ENCODE peak calls at places on chromosomes 4 and X, in four cellular contexts. One of them, this sample, is unnamed.

GRCh38 chr4:42282081-42282901 is 115.0 kb upstream of the SHISA3 start:
- DNase-seq in GM10248: peak
- DNase-seq in pancreas: no peak
- DNase-seq in choroid plexus epithelial cell: peak
- DNase-seq in this sample: peak

GRCh38 chr4:85243857-85244256 is 231.1 kb upstream of the ARHGAP24 start:
- DNase-seq in GM10248: no peak
- DNase-seq in pancreas: no peak
- DNase-seq in choroid plexus epithelial cell: peak
- DNase-seq in this sample: no peak

GRCh38 chrX:48913605-48914366 is 2.3 kb upstream of the SLC35A2 start:
- DNase-seq in choroid plexus epithelial cell: no peak
- DNase-seq in GM10248: no peak
- DNase-seq in pancreas: no peak
- DNase-seq in this sample: no peak

GRCh38 chr4:25108556-25108955 is 51.7 kb downstream of the SEPSECS start:
- DNase-seq in choroid plexus epithelial cell: no peak
- DNase-seq in GM10248: peak
- DNase-seq in pancreas: no peak
- DNase-seq in this sample: no peak

GRCh38 chr4:76802546-76803021 is 95.4 kb downstream of the SOWAHB start:
- DNase-seq in pancreas: no peak
- DNase-seq in choroid plexus epithelial cell: peak
- DNase-seq in GM10248: no peak
- DNase-seq in this sample: peak

GRCh38 chrX:16643160-16643559 is 6.8 kb upstream of the S100G start:
- DNase-seq in pancreas: no peak
- DNase-seq in choroid plexus epithelial cell: peak
- DNase-seq in GM10248: no peak
- DNase-seq in this sample: peak

GRCh38 chrX:150771116-150771515 is 77.9 kb downstream of the MTMR1 start:
- DNase-seq in pancreas: peak
- DNase-seq in choroid plexus epithelial cell: no peak
- DNase-seq in GM10248: no peak
- DNase-seq in this sample: no peak

GRCh38 chrX:97563531-97564133 is 679.9 kb downstream of the RPA4 start:
- DNase-seq in choroid plexus epithelial cell: peak
- DNase-seq in GM10248: peak
- DNase-seq in pancreas: no peak
- DNase-seq in this sample: peak

GRCh38 chr4:18935956-18936355 is 914.4 kb upstream of the LCORL start:
- DNase-seq in GM10248: no peak
- DNase-seq in choroid plexus epithelial cell: peak
- DNase-seq in pancreas: no peak
- DNase-seq in this sample: no peak

GRCh38 chr4:111618908-111619307 is 526.3 kb upstream of the FAM241A start:
- DNase-seq in pancreas: no peak
- DNase-seq in GM10248: no peak
- DNase-seq in choroid plexus epithelial cell: peak
- DNase-seq in this sample: peak

GRCh38 chr4:133147922-133148689 is 988 bp upstream of the PCDH10 start:
- DNase-seq in pancreas: peak
- DNase-seq in choroid plexus epithelial cell: peak
- DNase-seq in GM10248: no peak
- DNase-seq in this sample: peak

GRCh38 chrX:39133971-39134370 is 332.7 kb downstream of the MID1IP1 start:
- DNase-seq in choroid plexus epithelial cell: no peak
- DNase-seq in pancreas: no peak
- DNase-seq in GM10248: no peak
- DNase-seq in this sample: no peak

GRCh38 chr4:87423313-87424031 is 1.1 kb downstream of the NUDT9 start:
- DNase-seq in choroid plexus epithelial cell: no peak
- DNase-seq in GM10248: peak
- DNase-seq in pancreas: no peak
- DNase-seq in this sample: no peak

GRCh38 chr4:14070289-14070880 is 442.9 kb upstream of the BOD1L1 start:
- DNase-seq in pancreas: no peak
- DNase-seq in GM10248: no peak
- DNase-seq in choroid plexus epithelial cell: no peak
- DNase-seq in this sample: no peak

GRCh38 chr4:172654482-172654881 is 514.1 kb upstream of the GALNT7 start:
- DNase-seq in GM10248: no peak
- DNase-seq in pancreas: no peak
- DNase-seq in choroid plexus epithelial cell: no peak
- DNase-seq in this sample: no peak

GRCh38 chr4:5827108-5828004 is 65.5 kb downstream of the CRMP1 start:
- DNase-seq in pancreas: no peak
- DNase-seq in GM10248: no peak
- DNase-seq in choroid plexus epithelial cell: peak
- DNase-seq in this sample: peak

GRCh38 chrX:150546711-150547153 is 21.7 kb upstream of the MTM1 start:
- DNase-seq in choroid plexus epithelial cell: peak
- DNase-seq in pancreas: no peak
- DNase-seq in GM10248: no peak
- DNase-seq in this sample: no peak

GRCh38 chrX:154486052-154486395 is 391 bp downstream of the UBL4A start:
- DNase-seq in GM10248: no peak
- DNase-seq in choroid plexus epithelial cell: no peak
- DNase-seq in pancreas: peak
- DNase-seq in this sample: peak

GRCh38 chr4:38013461-38014366 is 53.5 kb downstream of the PTTG2 start:
- DNase-seq in choroid plexus epithelial cell: peak
- DNase-seq in pancreas: peak
- DNase-seq in GM10248: no peak
- DNase-seq in this sample: peak

GRCh38 chr4:52750819-52751348 is 341 bp downstream of the ERVMER34-1 start:
- DNase-seq in pancreas: peak
- DNase-seq in choroid plexus epithelial cell: no peak
- DNase-seq in GM10248: peak
- DNase-seq in this sample: no peak

GRCh38 chr4:169612869-169613859 is 781 bp upstream of the NEK1 start:
- DNase-seq in pancreas: peak
- DNase-seq in choroid plexus epithelial cell: peak
- DNase-seq in GM10248: peak
- DNase-seq in this sample: peak

GRCh38 chr4:99722662-99723061 is 65.0 kb upstream of the C4orf54 start:
- DNase-seq in pancreas: no peak
- DNase-seq in choroid plexus epithelial cell: no peak
- DNase-seq in GM10248: no peak
- DNase-seq in this sample: peak

GRCh38 chrX:5683996-5684395 is 544.7 kb downstream of the NLGN4X start:
- DNase-seq in pancreas: no peak
- DNase-seq in GM10248: no peak
- DNase-seq in choroid plexus epithelial cell: no peak
- DNase-seq in this sample: no peak

GRCh38 chr4:20839957-20840356 is 139.7 kb downstream of the PACRGL start:
- DNase-seq in pancreas: no peak
- DNase-seq in GM10248: no peak
- DNase-seq in choroid plexus epithelial cell: peak
- DNase-seq in this sample: peak

GRCh38 chr4:23888421-23889319 is 1.2 kb downstream of the PPARGC1A start:
- DNase-seq in pancreas: no peak
- DNase-seq in choroid plexus epithelial cell: peak
- DNase-seq in GM10248: no peak
- DNase-seq in this sample: peak

GRCh38 chr4:181420950-181421349 is 822.3 kb upstream of the TENM3 start:
- DNase-seq in pancreas: no peak
- DNase-seq in choroid plexus epithelial cell: no peak
- DNase-seq in GM10248: no peak
- DNase-seq in this sample: no peak

GRCh38 chr4:138182838-138183426 is 59.2 kb downstream of the SLC7A11 start:
- DNase-seq in GM10248: peak
- DNase-seq in pancreas: no peak
- DNase-seq in choroid plexus epithelial cell: peak
- DNase-seq in this sample: peak

GRCh38 chr4:167715176-167715575 is 377.2 kb upstream of the ANXA10 start:
- DNase-seq in pancreas: no peak
- DNase-seq in GM10248: no peak
- DNase-seq in choroid plexus epithelial cell: peak
- DNase-seq in this sample: no peak

GRCh38 chr4:100049872-100050271 is 99.8 kb upstream of the H2AZ1 start:
- DNase-seq in GM10248: no peak
- DNase-seq in pancreas: no peak
- DNase-seq in choroid plexus epithelial cell: no peak
- DNase-seq in this sample: peak

GRCh38 chrX:66638591-66639500 is at the start of gene EDA2R:
- DNase-seq in GM10248: peak
- DNase-seq in pancreas: peak
- DNase-seq in choroid plexus epithelial cell: peak
- DNase-seq in this sample: peak

GRCh38 chr4:169147217-169147616 is 123.5 kb downstream of the SH3RF1 start:
- DNase-seq in GM10248: no peak
- DNase-seq in choroid plexus epithelial cell: peak
- DNase-seq in pancreas: no peak
- DNase-seq in this sample: peak

GRCh38 chr4:6464842-6465588 is 7.4 kb downstream of the PPP2R2C start:
- DNase-seq in choroid plexus epithelial cell: no peak
- DNase-seq in GM10248: no peak
- DNase-seq in pancreas: no peak
- DNase-seq in this sample: no peak

GRCh38 chr4:37666625-37667071 is 19.5 kb downstream of the RELL1 start:
- DNase-seq in GM10248: no peak
- DNase-seq in choroid plexus epithelial cell: peak
- DNase-seq in pancreas: no peak
- DNase-seq in this sample: peak

GRCh38 chrX:103373581-103373980 is 2.8 kb upstream of the BEX3 start:
- DNase-seq in GM10248: no peak
- DNase-seq in pancreas: no peak
- DNase-seq in choroid plexus epithelial cell: peak
- DNase-seq in this sample: no peak

GRCh38 chrX:123263246-123263757 is 79.2 kb downstream of the GRIA3 start:
- DNase-seq in choroid plexus epithelial cell: no peak
- DNase-seq in GM10248: no peak
- DNase-seq in pancreas: no peak
- DNase-seq in this sample: no peak

GRCh38 chrX:152915541-152916241 is 17.8 kb downstream of the ZNF185 start:
- DNase-seq in choroid plexus epithelial cell: peak
- DNase-seq in GM10248: peak
- DNase-seq in pancreas: no peak
- DNase-seq in this sample: peak

GRCh38 chrX:101462892-101463291 is 22.4 kb upstream of the ARMCX4 start:
- DNase-seq in choroid plexus epithelial cell: peak
- DNase-seq in pancreas: no peak
- DNase-seq in GM10248: peak
- DNase-seq in this sample: peak
- TF ChIP-seq CTCF in choroid plexus epithelial cell: peak
- TF ChIP-seq CTCF in pancreas: no peak
- TF ChIP-seq CTCF in GM10248: no peak
- TF ChIP-seq CTCF in this sample: peak

DNA sequence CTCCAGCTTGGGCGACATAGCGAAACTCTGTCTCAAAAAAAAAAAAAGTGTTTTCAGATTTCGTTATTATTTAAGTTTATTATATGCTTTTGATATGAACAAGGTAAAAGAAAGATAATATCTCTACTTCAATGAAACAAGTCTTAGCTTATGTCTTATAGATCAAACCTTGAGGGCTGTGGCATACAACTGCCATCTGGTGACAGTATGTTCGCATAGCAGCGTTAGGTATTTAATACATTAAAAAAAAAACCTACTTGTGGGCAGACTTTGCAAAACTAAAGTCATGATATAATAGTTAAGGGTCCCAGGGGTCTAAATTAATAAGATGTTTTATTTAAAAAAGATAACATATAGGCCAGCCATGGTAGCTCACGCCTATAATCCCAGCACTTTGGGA is 161.2 kb upstream of the AMOT start:
- DNase-seq in pancreas: no peak
- DNase-seq in GM10248: no peak
- DNase-seq in choroid plexus epithelial cell: no peak
- DNase-seq in this sample: no peak
- TF ChIP-seq CTCF in pancreas: no peak
- TF ChIP-seq CTCF in GM10248: no peak
- TF ChIP-seq CTCF in choroid plexus epithelial cell: no peak
- TF ChIP-seq CTCF in this sample: no peak

DNA sequence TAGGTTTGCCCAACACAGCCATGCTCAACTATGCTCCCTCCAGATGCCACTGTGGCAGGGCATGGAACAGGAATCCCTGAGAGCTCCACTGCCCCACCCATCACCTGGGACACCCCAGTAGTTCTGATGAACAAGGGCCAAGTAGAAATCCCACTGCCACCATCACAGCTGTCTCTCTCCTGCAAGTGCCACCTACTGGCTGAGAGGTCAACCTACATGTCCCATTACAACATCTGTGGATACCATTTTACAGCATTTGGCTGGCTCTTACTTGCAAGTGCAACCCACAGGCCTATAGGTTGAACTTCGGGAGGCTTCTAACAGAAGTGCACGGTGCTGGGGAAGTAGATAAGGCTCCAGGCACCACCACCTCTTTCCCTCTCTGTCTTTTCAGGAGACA is 142.5 kb downstream of the CXXC4 start:
- DNase-seq in choroid plexus epithelial cell: no peak
- DNase-seq in pancreas: no peak
- DNase-seq in GM10248: no peak
- DNase-seq in this sample: no peak
- TF ChIP-seq CTCF in choroid plexus epithelial cell: no peak
- TF ChIP-seq CTCF in pancreas: no peak
- TF ChIP-seq CTCF in GM10248: no peak
- TF ChIP-seq CTCF in this sample: peak

DNA sequence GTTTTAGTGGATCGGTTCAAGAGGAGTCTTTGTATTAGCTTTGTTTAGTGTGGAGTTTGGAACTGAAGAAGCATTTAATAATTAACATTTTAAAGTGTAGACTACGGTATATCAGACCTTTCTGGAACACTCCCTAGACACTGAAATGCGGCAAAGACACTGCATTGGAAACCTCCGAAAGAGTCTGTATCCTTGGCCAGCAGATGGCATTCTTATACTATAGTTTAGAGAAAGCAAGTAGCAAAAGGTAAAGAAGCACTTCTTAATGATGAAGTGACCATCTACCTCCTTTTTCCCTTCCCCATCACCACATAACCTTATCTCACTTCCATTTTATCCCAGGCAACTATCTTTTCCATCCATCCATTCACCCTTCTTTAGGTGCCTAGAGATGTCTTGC is 7.6 kb downstream of the FABP2 start:
- DNase-seq in pancreas: no peak
- DNase-seq in choroid plexus epithelial cell: peak
- DNase-seq in GM10248: peak
- DNase-seq in this sample: peak
- TF ChIP-seq CTCF in pancreas: no peak
- TF ChIP-seq CTCF in choroid plexus epithelial cell: peak
- TF ChIP-seq CTCF in GM10248: peak
- TF ChIP-seq CTCF in this sample: peak

GRCh38 chrX:24306430-24306829 is 7.4 kb downstream of the SUPT20HL2 start:
- DNase-seq in GM10248: no peak
- DNase-seq in choroid plexus epithelial cell: no peak
- DNase-seq in pancreas: no peak
- DNase-seq in this sample: peak
- TF ChIP-seq CTCF in GM10248: no peak
- TF ChIP-seq CTCF in choroid plexus epithelial cell: no peak
- TF ChIP-seq CTCF in pancreas: no peak
- TF ChIP-seq CTCF in this sample: no peak

DNA sequence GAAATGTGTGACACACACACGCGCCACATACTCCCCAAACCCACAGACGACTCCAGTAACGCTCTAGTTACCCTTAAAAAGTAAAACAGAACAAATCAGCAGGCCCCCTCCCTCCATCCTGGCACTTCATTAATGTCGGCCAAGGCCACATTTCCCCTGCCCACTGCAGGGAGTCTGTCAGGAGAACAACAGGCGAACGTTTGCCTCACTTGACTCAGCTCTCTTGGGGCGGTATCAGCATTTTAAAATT is 671 bp upstream of the FHIP1A start:
- DNase-seq in GM10248: no peak
- DNase-seq in pancreas: no peak
- DNase-seq in choroid plexus epithelial cell: no peak
- DNase-seq in this sample: no peak
- TF ChIP-seq CTCF in GM10248: no peak
- TF ChIP-seq CTCF in pancreas: no peak
- TF ChIP-seq CTCF in choroid plexus epithelial cell: no peak
- TF ChIP-seq CTCF in this sample: no peak